ENCODE peak calls at places on chromosomes 5 and 9, in five cellular contexts. Q is fibroblast of mammary gland; D is AG04450; Z is EL; P is activated CD4-positive, alpha-beta T cell treated with anti-CD3 and anti-CD28 coated beads, Interleukin-2, amount 50 U/mL, for 4 hours. G is an unnamed sample.

GRCh38 chr5:67806647-67807046 is 408.9 kb upstream of the PIK3R1 start:
- DNase-seq in P (no peak), Q (no peak), D (no peak), Z (no peak), G (no peak)

GRCh38 chr9:112279501-112279900 is 53.9 kb downstream of the PTBP3 start:
- DNase-seq in Z (no peak), P (no peak), D (no peak), Q (no peak), G (no peak)

GRCh38 chr5:172904643-172905345 is 54.4 kb upstream of the RPL26L1 start:
- DNase-seq in Q (peak; percentile 82), Z (peak; percentile 86), D (no peak), P (no peak), G (no peak)

GRCh38 chr9:27701664-27702063 is 128.4 kb upstream of the C9orf72 start:
- DNase-seq in D (no peak), Q (no peak), P (no peak), Z (no peak), G (no peak)

GRCh38 chr5:989961-990530 is 18.6 kb upstream of the NKD2 start:
- DNase-seq in Q (peak; percentile 40), Z (no peak), P (no peak), D (no peak), G (no peak)

GRCh38 chr5:34053133-34053532 is 10.1 kb upstream of the C1QTNF3 start:
- DNase-seq in P (no peak), Z (peak; percentile 84), D (peak; percentile 21), Q (peak; percentile 79), G (peak; percentile 57)

GRCh38 chr9:120927125-120928014 is 774 bp upstream of the TRAF1 start:
- DNase-seq in Q (no peak), P (no peak), Z (no peak), D (no peak), G (no peak)

GRCh38 chr9:109886050-109886449 is 106.1 kb downstream of the PALM2AKAP2 start:
- DNase-seq in Q (no peak), P (no peak), Z (no peak), D (no peak), G (no peak)

GRCh38 chr9:112332674-112332976 is 794 bp downstream of the PTBP3 start:
- DNase-seq in D (no peak), P (no peak), Z (no peak), Q (no peak), G (no peak)

GRCh38 chr5:88674262-88675158 is 208.5 kb downstream of the MEF2C start:
- DNase-seq in P (no peak), Z (no peak), Q (no peak), D (no peak), G (no peak)

GRCh38 chr5:135921388-135921787 is 25.7 kb upstream of the IL9 start:
- DNase-seq in Q (peak; percentile 61), D (no peak), Z (no peak), P (no peak), G (peak; percentile 28)

GRCh38 chr5:170333161-170333909 is 35.8 kb upstream of the LCP2 start:
- DNase-seq in P (peak; percentile 71), D (no peak), Z (peak; percentile 2), Q (peak; percentile 44), G (no peak)

GRCh38 chr5:141476132-141476909 is 555 bp downstream of the PCDHGC3 start:
- DNase-seq in Z (peak; percentile 80), D (peak; percentile 47), P (no peak), Q (peak; percentile 82), G (peak; percentile 52)

GRCh38 chr5:157845894-157846598 is 12.9 kb downstream of the CLINT1 start:
- DNase-seq in Q (no peak), P (no peak), Z (no peak), D (no peak), G (no peak)

GRCh38 chr9:76269789-76270188 is 124.4 kb downstream of the RFK start:
- DNase-seq in P (no peak), D (peak; percentile 7), Q (peak; percentile 2), Z (no peak), G (no peak)

GRCh38 chr9:79809931-79810330 is 238.2 kb downstream of the TLE4 start:
- DNase-seq in P (no peak), Q (peak; percentile 78), Z (peak; percentile 87), D (peak; percentile 55), G (peak; percentile 56)

GRCh38 chr9:27365977-27366376 is 69.0 kb upstream of the EQTN start:
- DNase-seq in Z (no peak), D (no peak), Q (no peak), P (no peak), G (no peak)

GRCh38 chr9:73527521-73527920 is 375.9 kb downstream of the ANXA1 start:
- DNase-seq in Z (no peak), P (no peak), D (no peak), Q (peak; percentile 18), G (no peak)

G was measured in skeletal muscle cell.